ENCODE peak calls at places on chromosome 17, in five cellular contexts. P, M, Z, B and U are unnamed samples.
A peak's percentile ranks its signal among the peaks of the same experiment; 100 is the strongest.

GRCh38 chr17:65283704-65284103 is 146.5 kb downstream of the RGS9 start:
- DNase-seq in P (no peak), M (no peak), Z (no peak), B (no peak), U (no peak)

GRCh38 chr17:46727572-46728348 is 90.7 kb downstream of the WNT3 start:
- DNase-seq in P (no peak), M (peak; percentile 26), Z (no peak), B (no peak), U (peak; percentile 89)

GRCh38 chr17:44581868-44582267 is 24.6 kb downstream of the FZD2 start:
- DNase-seq in P (no peak), M (no peak), Z (no peak), B (no peak), U (no peak)

GRCh38 chr17:74954115-74954514 is 18.4 kb downstream of the OTOP3 start:
- DNase-seq in P (no peak), M (no peak), Z (no peak), B (no peak), U (no peak)

GRCh38 chr17:322006-322780 is 30.4 kb downstream of the RPH3AL start:
- DNase-seq in P (no peak), M (no peak), Z (no peak), B (no peak), U (no peak)

GRCh38 chr17:5413682-5414081 is 5.8 kb downstream of the NUP88 start:
- DNase-seq in P (peak; percentile 67), M (no peak), Z (no peak), B (no peak), U (peak; percentile 96)

GRCh38 chr17:21036361-21036881 is 6.4 kb downstream of the USP22 start:
- DNase-seq in P (no peak), M (no peak), Z (no peak), B (no peak), U (no peak)

GRCh38 chr17:5592382-5592781 is 8.1 kb upstream of the NLRP1 start:
- DNase-seq in P (peak; percentile 46), M (peak; percentile 32), Z (no peak), B (no peak), U (peak; percentile 56)

GRCh38 chr17:48477235-48477634 is 47.2 kb upstream of the SKAP1 start:
- DNase-seq in P (no peak), M (no peak), Z (no peak), B (no peak), U (no peak)

GRCh38 chr17:6712854-6713129 is 377 bp downstream of the SLC13A5 start:
- DNase-seq in P (no peak), M (no peak), Z (no peak), B (no peak), U (no peak)

GRCh38 chr17:45954914-45955313 is 44.1 kb upstream of the STH start:
- DNase-seq in P (no peak), M (no peak), Z (no peak), B (no peak), U (peak; percentile 14)

GRCh38 chr17:45992904-45993303 is 6.1 kb upstream of the STH start:
- DNase-seq in P (no peak), M (no peak), Z (no peak), B (no peak), U (no peak)

GRCh38 chr17:75508122-75508719 is 7.1 kb downstream of the CASKIN2 start:
- DNase-seq in P (no peak), M (no peak), Z (no peak), B (no peak), U (no peak)

GRCh38 chr17:40553694-40554534 is 11.4 kb downstream of the CCR7 start:
- DNase-seq in P (no peak), M (peak; percentile 64), Z (peak; percentile 63), B (peak; percentile 89), U (no peak)

GRCh38 chr17:81207610-81208581 is 14.9 kb downstream of the CEP131 start:
- DNase-seq in P (no peak), M (no peak), Z (no peak), B (no peak), U (no peak)

GRCh38 chr17:77323413-77324171 is 182.8 kb downstream of the SEC14L1 start:
- DNase-seq in P (no peak), M (peak; percentile 58), Z (no peak), B (no peak), U (no peak)

GRCh38 chr17:2157081-2157480 is 102.2 kb downstream of the HIC1 start:
- DNase-seq in P (no peak), M (peak; percentile 71), Z (no peak), B (no peak), U (no peak)

GRCh38 chr17:17030515-17031211 is 11.6 kb upstream of the MPRIP start:
- DNase-seq in P (no peak), M (no peak), Z (no peak), B (no peak), U (no peak)

GRCh38 chr17:1976000-1976682 is 49.0 kb downstream of the RTN4RL1 start:
- DNase-seq in P (no peak), M (no peak), Z (no peak), B (no peak), U (no peak)

GRCh38 chr17:17055286-17056166 is 13.3 kb downstream of the MPRIP start:
- DNase-seq in P (no peak), M (peak; percentile 57), Z (no peak), B (no peak), U (peak; percentile 40)

GRCh38 chr17:48732688-48733629 is 4.4 kb upstream of the HOXB13 start:
- DNase-seq in P (no peak), M (no peak), Z (no peak), B (no peak), U (no peak)

GRCh38 chr17:30519707-30520106 is 42.5 kb downstream of the GOSR1 start:
- DNase-seq in P (peak; percentile 16), M (peak; percentile 71), Z (no peak), B (no peak), U (peak; percentile 33)

GRCh38 chr17:48236681-48237134 is 129.1 kb downstream of the SNX11 start:
- DNase-seq in P (no peak), M (no peak), Z (no peak), B (no peak), U (peak; percentile 79)

GRCh38 chr17:2369039-2369438 is 31.7 kb downstream of the SGSM2 start:
- DNase-seq in P (no peak), M (no peak), Z (no peak), B (no peak), U (no peak)

GRCh38 chr17:20988001-20988641 is 54.7 kb downstream of the USP22 start:
- DNase-seq in P (no peak), M (no peak), Z (no peak), B (no peak), U (no peak)